ENCODE peak calls at places on chromosomes 11 and 22, in five cellular contexts. U, Z, F, I and D are unnamed samples. For H3K4me1, the result is how much of the 10 kb centered on the place peaks cover.

GRCh38 chr22:43980579-43980978 is 25.3 kb downstream of the SAMM50 start:
- DNase-seq in U (no peak), Z (no peak), F (no peak), I (no peak), D (no peak)

GRCh38 chr11:56273854-56274253 is at the start of gene OR5T1:
- DNase-seq in U (no peak), Z (no peak), F (no peak), I (no peak), D (no peak)

GRCh38 chr11:104151404-104152204 is 12.3 kb downstream of the PDGFD start:
- DNase-seq in U (peak), Z (no peak), F (no peak), I (no peak), D (no peak)

GRCh38 chr11:38425578-38425977 is 1827.5 kb upstream of the RAG2 start:
- DNase-seq in U (no peak), Z (no peak), F (no peak), I (no peak), D (no peak)

GRCh38 chr22:33555814-33556522 is 364.3 kb downstream of the LARGE1 start:
- DNase-seq in U (no peak), Z (no peak), F (no peak), I (no peak), D (no peak)

GRCh38 chr11:46277623-46278386 is at the start of gene CREB3L1:
- DNase-seq in U (peak), Z (no peak), F (peak), I (no peak), D (peak)

GRCh38 chr11:26753738-26754504 is 32.1 kb upstream of the SLC5A12 start:
- DNase-seq in U (peak), Z (peak), F (peak), I (peak), D (no peak)

GRCh38 chr11:128328955-128329551 is 258.3 kb downstream of the ETS1 start:
- DNase-seq in U (no peak), Z (no peak), F (no peak), I (no peak), D (no peak)

GRCh38 chr11:45580399-45580798 is 85.0 kb downstream of the CHST1 start:
- DNase-seq in U (peak), Z (no peak), F (no peak), I (peak), D (no peak)

GRCh38 chr22:41535244-41535643 is 9.0 kb downstream of the POLR3H start:
- DNase-seq in U (no peak), Z (no peak), F (no peak), I (no peak), D (no peak)

GRCh38 chr22:38727530-38728451 is 22.0 kb downstream of the GTPBP1 start:
- DNase-seq in U (no peak), Z (no peak), F (no peak), I (no peak), D (no peak)

GRCh38 chr11:82754410-82754809 is 20.7 kb upstream of the FAM181B start:
- DNase-seq in U (no peak), Z (no peak), F (no peak), I (no peak), D (no peak)

GRCh38 chr11:80390546-80390945 is 949.7 kb upstream of the TENM4 start:
- DNase-seq in U (no peak), Z (no peak), F (no peak), I (no peak), D (no peak)

GRCh38 chr11:64148200-64148916 is 17.6 kb downstream of the MACROD1 start:
- DNase-seq in U (peak), Z (no peak), F (peak), I (peak), D (peak)

GRCh38 chr22:36867695-36868094 is 6.9 kb downstream of the NCF4 start:
- DNase-seq in U (no peak), Z (no peak), F (no peak), I (no peak), D (no peak)

GRCh38 chr22:41917906-41918791 is 3.3 kb upstream of the SHISA8 start:
- DNase-seq in U (peak), Z (no peak), F (peak), I (no peak), D (no peak)

GRCh38 chr11:73143126-73143838 is 1.2 kb upstream of the FCHSD2 start:
- DNase-seq in U (peak), Z (no peak), F (peak), I (no peak), D (no peak)

GRCh38 chr22:28019360-28019759 is 100.3 kb upstream of the PITPNB start:
- DNase-seq in U (no peak), Z (no peak), F (no peak), I (no peak), D (no peak)

GRCh38 chr22:24775769-24776492 is 1.4 kb upstream of the PIWIL3 start:
- DNase-seq in U (no peak), Z (no peak), F (no peak), I (no peak), D (no peak)

GRCh38 chr11:34366522-34366921 is 8.7 kb upstream of the ABTB2 start:
- DNase-seq in U (peak), Z (no peak), F (no peak), I (no peak), D (no peak)

GRCh38 chr11:116536416-116536815 is 236.4 kb downstream of the BUD13 start:
- DNase-seq in U (no peak), Z (no peak), F (no peak), I (no peak), D (no peak)

GRCh38 chr22:49979587-49980264 is 19.2 kb downstream of the PIM3 start:
- DNase-seq in U (peak), Z (no peak), F (peak), I (no peak), D (no peak)

GRCh38 chr11:22516136-22516535 is 109.5 kb downstream of the FANCF start:
- DNase-seq in U (no peak), Z (no peak), F (no peak), I (no peak), D (no peak)

GRCh38 chr22:35064664-35065063 is 1.3 kb upstream of the ISX start:
- DNase-seq in U (no peak), Z (no peak), F (peak), I (no peak), D (no peak)

GRCh38 chr22:31394326-31394725 is 5.1 kb upstream of the DRG1 start:
- DNase-seq in U (no peak), Z (no peak), F (no peak), I (no peak), D (no peak)

GRCh38 chr22:23227380-23227779 is 47.1 kb downstream of the BCR start:
- DNase-seq in U (no peak), Z (no peak), F (no peak), I (no peak), D (no peak)

GRCh38 chr11:64687641-64688533 is 35.1 kb downstream of the NRXN2 start:
- DNase-seq in U (no peak), Z (no peak), F (no peak), I (no peak), D (no peak)

GRCh38 chr22:34804588-34804987 is 261.4 kb upstream of the ISX start:
- DNase-seq in U (no peak), Z (no peak), F (no peak), I (no peak), D (no peak)

GRCh38 chr11:18765554-18765953 is 26.0 kb downstream of the PTPN5 start:
- DNase-seq in U (peak), Z (no peak), F (no peak), I (no peak), D (no peak)

GRCh38 chr22:43774318-43774717 is 37.8 kb downstream of the EFCAB6 start:
- DNase-seq in U (no peak), Z (no peak), F (no peak), I (no peak), D (no peak)

GRCh38 chr11:130828741-130829140 is 87.5 kb downstream of the SNX19 start:
- DNase-seq in U (peak), Z (no peak), F (no peak), I (no peak), D (no peak)

GRCh38 chr11:93160156-93160555 is 37.6 kb downstream of the SLC36A4 start:
- DNase-seq in U (no peak), Z (no peak), F (no peak), I (no peak), D (no peak)

GRCh38 chr11:101866619-101867491 is 48.0 kb upstream of the CEP126 start:
- DNase-seq in U (peak), Z (no peak), F (no peak), I (no peak), D (no peak)

GRCh38 chr11:57239348-57239747 is 2.3 kb upstream of the APLNR start:
- DNase-seq in U (no peak), Z (no peak), F (no peak), I (no peak), D (no peak)

GRCh38 chr22:31085493-31085824 is 4.3 kb downstream of the SMTN start:
- DNase-seq in U (no peak), Z (no peak), F (peak), I (no peak), D (no peak)

GRCh38 chr11:83361831-83362230 is 75.7 kb upstream of the CCDC90B start:
- DNase-seq in U (no peak), Z (no peak), F (no peak), I (no peak), D (no peak)

GRCh38 chr11:34364102-34364501 is 6.3 kb upstream of the ABTB2 start:
- DNase-seq in U (no peak), Z (no peak), F (no peak), I (no peak), D (no peak)

GRCh38 chr11:132055296-132055695 is 684.9 kb downstream of the NTM start:
- DNase-seq in U (no peak), Z (no peak), F (no peak), I (no peak), D (no peak)

GRCh38 chr22:44182591-44183588 is 2.2 kb downstream of the PARVG start:
- DNase-seq in U (no peak), Z (no peak), F (peak), I (no peak), D (no peak)

GRCh38 chr11:1036931-1037330 is 413 bp upstream of the MUC6 start:
- DNase-seq in U (no peak), Z (no peak), F (no peak), I (no peak), D (no peak)
- H3K27ac ChIP-seq in U (no peak), Z (no peak), F (no peak), I (no peak), D (no peak)

GRCh38 chr22:40394607-40395006 is 24.2 kb downstream of the SGSM3 start:
- DNase-seq in U (no peak), Z (no peak), F (no peak), I (no peak), D (no peak)
- H3K4me1 ChIP-seq in U (under half), Z (under half), F (under half), I (under half), D (under half)

GRCh38 chr22:29330753-29331152 is 15.3 kb upstream of the RASL10A start:
- DNase-seq in U (peak), Z (no peak), F (no peak), I (no peak), D (no peak)
- H3K27ac ChIP-seq in U (no peak), Z (no peak), F (no peak), I (no peak), D (no peak)

DNA sequence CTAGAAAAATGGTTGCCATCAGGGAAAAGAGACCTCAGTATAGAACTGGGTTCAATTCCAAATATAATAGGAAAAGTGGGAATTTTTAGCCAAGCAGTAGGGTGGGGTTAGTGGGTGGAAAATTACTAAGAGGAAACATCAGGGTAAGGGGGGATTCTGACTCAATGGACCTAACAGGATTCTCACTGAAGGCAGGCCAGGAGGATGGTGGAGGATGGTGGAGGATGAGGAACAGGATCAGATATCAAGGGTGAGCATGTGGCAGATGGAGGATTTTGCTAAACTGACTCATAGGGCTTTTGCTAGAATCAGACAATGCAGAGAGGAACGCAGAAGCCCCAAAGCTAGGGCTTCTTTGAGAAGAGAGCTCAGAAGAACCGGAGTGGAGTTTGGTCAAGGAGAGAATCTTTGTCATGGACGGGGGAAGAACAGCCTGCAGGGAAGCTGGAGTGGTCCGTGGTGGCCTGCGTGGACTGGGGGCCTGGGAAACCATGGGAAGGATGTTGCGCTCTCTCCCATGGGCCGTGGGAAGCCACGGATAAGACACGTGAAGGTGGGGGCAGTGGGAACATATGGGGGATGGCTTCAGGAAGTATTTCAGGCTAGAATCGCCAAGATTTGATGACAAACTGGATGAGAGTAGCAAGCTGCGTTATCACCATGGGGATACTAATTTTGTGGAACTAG is 165.1 kb downstream of the LDLRAD3 start:
- DNase-seq in U (no peak), Z (no peak), F (no peak), I (no peak), D (no peak)
- H3K4me1 ChIP-seq in U (under half), Z (under half), F (under half), I (under half), D (under half)

GRCh38 chr22:46351767-46352166 is 16.3 kb downstream of the TRMU start:
- DNase-seq in U (no peak), Z (no peak), F (no peak), I (no peak), D (no peak)

GRCh38 chr22:46354176-46354992 is 18.9 kb downstream of the TRMU start:
- DNase-seq in U (no peak), Z (no peak), F (no peak), I (no peak), D (no peak)

GRCh38 chr22:46353483-46354105 is 18.1 kb downstream of the TRMU start:
- DNase-seq in U (no peak), Z (no peak), F (no peak), I (no peak), D (no peak)

GRCh38 chr22:46352276-46352675 is 16.8 kb downstream of the TRMU start:
- DNase-seq in U (no peak), Z (no peak), F (no peak), I (no peak), D (no peak)

DNA sequence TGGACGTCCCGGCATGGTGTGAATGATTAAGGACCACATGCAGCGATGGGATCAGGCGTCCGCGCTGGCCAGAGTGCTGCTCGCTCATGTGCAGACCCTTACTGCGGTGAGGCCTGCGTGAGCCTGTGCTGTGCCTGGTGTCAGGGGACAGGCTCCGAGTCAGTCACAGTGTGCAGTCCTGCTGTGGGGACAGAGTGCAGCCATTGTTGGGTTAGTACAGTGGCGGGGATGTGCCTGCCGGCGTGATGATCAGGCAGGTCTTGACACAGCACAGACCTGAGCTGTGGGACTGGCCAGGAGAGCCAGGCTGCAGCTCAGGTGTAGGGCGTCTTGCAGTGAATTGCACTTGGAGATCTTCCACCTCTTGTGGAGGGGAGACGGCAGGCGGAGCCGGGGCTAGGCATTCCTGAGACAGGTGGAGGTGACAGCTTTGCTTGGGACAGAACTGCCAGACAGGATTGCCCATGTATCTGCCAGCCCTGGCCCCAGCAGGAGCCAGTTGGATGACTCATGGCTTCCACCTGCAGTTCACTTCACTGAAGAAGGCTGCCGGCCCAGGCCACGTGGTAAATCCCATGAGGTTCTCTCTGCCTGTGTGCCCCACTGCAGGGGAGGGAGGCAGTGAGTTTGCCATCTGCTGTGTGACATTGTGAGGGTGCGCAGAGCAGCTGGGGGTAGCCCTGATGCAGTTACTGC is 17.3 kb downstream of the TRMU start:
- DNase-seq in U (no peak), Z (no peak), F (no peak), I (no peak), D (no peak)
- H3K27ac ChIP-seq in U (no peak), Z (no peak), F (no peak), I (no peak), D (no peak)

GRCh38 chr11:110564676-110565343 is 135.1 kb downstream of the FDX1 start:
- DNase-seq in U (no peak), Z (no peak), F (no peak), I (no peak), D (no peak)
- H3K4me1 ChIP-seq in U (under half), Z (under half), F (under half), I (under half), D (under half)

DNA sequence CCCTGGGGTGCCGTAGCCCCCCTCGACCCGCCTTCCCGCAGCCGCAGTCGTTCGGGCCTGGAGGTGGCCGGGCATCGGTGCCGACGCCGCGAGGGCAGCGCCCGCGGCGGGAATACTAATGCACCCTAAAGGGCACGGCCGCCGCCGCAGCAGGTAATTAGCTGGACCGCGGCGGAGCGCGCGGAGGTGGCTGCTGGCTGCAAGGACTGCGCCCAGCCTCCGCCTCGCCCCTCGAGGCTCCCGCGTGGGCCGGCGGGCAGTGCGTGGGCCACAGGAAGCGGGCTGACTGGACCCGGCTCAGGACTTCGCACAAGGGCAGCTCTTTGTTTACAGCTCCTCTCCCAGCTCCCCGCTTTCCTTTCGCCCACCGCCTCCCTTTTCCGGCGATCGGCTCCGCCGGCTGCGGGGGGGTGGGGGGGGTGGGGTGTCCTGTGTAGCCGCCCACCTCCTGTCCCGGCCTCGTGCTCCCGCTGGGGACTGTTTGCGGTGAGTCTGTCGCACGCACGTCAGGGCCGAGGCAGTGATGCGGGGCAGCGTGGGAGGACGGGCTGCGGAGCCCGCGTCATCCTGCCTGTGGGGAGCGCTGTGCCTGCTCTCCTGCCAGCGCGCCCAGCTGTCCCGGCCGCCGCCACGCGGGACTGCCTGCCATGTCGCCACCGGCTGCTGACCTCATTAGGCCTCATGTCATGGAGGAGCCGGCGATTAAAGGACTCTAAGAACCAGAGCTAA is 53.2 kb downstream of the GRIK4 start:
- DNase-seq in U (peak), Z (no peak), F (no peak), I (peak), D (peak)
- H3K27ac ChIP-seq in U (no peak), Z (no peak), F (no peak), I (no peak), D (no peak)

DNA sequence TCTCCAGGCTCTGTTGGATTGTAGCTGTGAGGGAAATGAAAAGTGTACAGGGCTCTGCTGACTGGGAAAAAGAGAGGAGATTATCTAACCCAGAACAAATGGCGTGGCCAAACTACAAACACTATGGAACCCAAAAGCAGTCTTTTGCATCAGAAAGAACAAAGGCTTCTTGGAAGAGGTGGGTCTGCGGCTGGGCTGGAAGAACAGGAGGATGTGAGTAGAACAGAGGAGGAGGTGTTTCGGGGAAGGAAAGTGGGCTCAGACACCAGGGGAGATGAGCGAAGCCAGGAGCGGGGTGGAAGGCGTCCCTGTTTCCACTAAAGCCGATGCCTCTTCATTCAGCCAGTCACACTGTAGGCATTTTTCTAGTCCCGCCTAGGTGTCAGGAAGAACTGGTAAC is 12.0 kb downstream of the OVOL1 start:
- DNase-seq in U (no peak), Z (no peak), F (no peak), I (no peak), D (no peak)
- H3K4me1 ChIP-seq in U (under half), Z (under half), F (under half), I (under half), D (under half)

GRCh38 chr11:74673956-74674355 is 57.3 kb downstream of the CHRDL2 start:
- DNase-seq in U (no peak), Z (no peak), F (peak), I (no peak), D (no peak)
- H3K27ac ChIP-seq in U (peak), Z (peak), F (peak), I (no peak), D (peak)

GRCh38 chr11:29534831-29535230 is 482.0 kb downstream of the KCNA4 start:
- DNase-seq in U (no peak), Z (no peak), F (no peak), I (no peak), D (no peak)

GRCh38 chr11:29527391-29527936 is 489.4 kb downstream of the KCNA4 start:
- DNase-seq in U (peak), Z (no peak), F (no peak), I (no peak), D (no peak)

DNA sequence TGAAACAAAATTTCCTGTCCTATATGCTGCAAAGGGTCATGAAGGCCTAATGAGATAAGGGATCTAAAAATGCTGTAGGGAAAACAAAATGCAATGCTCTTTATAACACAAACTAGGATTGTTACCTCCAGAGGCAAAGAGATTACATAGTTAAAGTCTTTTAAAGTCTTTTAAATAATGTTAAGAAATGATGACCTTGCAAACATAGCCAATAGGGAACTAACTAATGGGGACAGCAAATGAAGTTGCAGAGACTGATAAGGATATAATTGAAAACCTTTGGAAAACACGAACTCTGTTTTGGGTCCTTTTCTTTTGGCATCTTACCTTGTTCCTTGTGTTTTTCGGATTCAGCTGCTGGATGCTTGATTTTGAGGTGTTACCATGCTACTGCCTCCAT is 485.9 kb downstream of the KCNA4 start:
- DNase-seq in U (no peak), Z (no peak), F (no peak), I (no peak), D (no peak)
- H3K4me1 ChIP-seq in U (under half), Z (under half), F (under half), I (under half), D (under half)